ENCODE peak calls at places on chromosome X, in six cellular contexts. One of them, this sample, is unnamed.
A peak's percentile ranks its signal among the peaks of the same experiment; 100 is the strongest.

GRCh38 chrX:107146670-107147069 is 28.0 kb upstream of the RBM41 start:
- DNase-seq in endothelial cell of umbilical vein: no peak
- DNase-seq in esophagus squamous epithelium: no peak
- DNase-seq in Peyer's patch: no peak
- DNase-seq in naive thymus-derived CD4-positive, alpha-beta T cell: no peak
- DNase-seq in CD8-positive, alpha-beta memory T cell: no peak
- DNase-seq in this sample: no peak

GRCh38 chrX:136608295-136608933 is 39.5 kb upstream of the CD40LG start:
- DNase-seq in CD8-positive, alpha-beta memory T cell: peak; percentile 39
- DNase-seq in esophagus squamous epithelium: no peak
- DNase-seq in endothelial cell of umbilical vein: peak; percentile 2
- DNase-seq in naive thymus-derived CD4-positive, alpha-beta T cell: peak; percentile 60
- DNase-seq in Peyer's patch: peak; percentile 67
- DNase-seq in this sample: no peak

GRCh38 chrX:120759685-120760084 is 116.0 kb downstream of the CT47B1 start:
- DNase-seq in naive thymus-derived CD4-positive, alpha-beta T cell: no peak
- DNase-seq in endothelial cell of umbilical vein: no peak
- DNase-seq in Peyer's patch: no peak
- DNase-seq in esophagus squamous epithelium: no peak
- DNase-seq in CD8-positive, alpha-beta memory T cell: no peak
- DNase-seq in this sample: no peak

GRCh38 chrX:152637649-152638442 is at the start of gene GABRQ:
- DNase-seq in esophagus squamous epithelium: no peak
- DNase-seq in Peyer's patch: no peak
- DNase-seq in CD8-positive, alpha-beta memory T cell: no peak
- DNase-seq in endothelial cell of umbilical vein: peak; percentile 10
- DNase-seq in naive thymus-derived CD4-positive, alpha-beta T cell: no peak
- DNase-seq in this sample: no peak

GRCh38 chrX:101595739-101596419 is 21.9 kb downstream of the ARMCX6 start:
- DNase-seq in naive thymus-derived CD4-positive, alpha-beta T cell: peak; percentile 45
- DNase-seq in CD8-positive, alpha-beta memory T cell: peak; percentile 50
- DNase-seq in esophagus squamous epithelium: no peak
- DNase-seq in Peyer's patch: no peak
- DNase-seq in endothelial cell of umbilical vein: peak; percentile 75
- DNase-seq in this sample: no peak

GRCh38 chrX:140346711-140347110 is 158.2 kb downstream of the SOX3 start:
- DNase-seq in endothelial cell of umbilical vein: no peak
- DNase-seq in Peyer's patch: no peak
- DNase-seq in CD8-positive, alpha-beta memory T cell: no peak
- DNase-seq in esophagus squamous epithelium: no peak
- DNase-seq in naive thymus-derived CD4-positive, alpha-beta T cell: no peak
- DNase-seq in this sample: no peak

GRCh38 chrX:115968436-115969252 is 201.9 kb upstream of the AGTR2 start:
- DNase-seq in endothelial cell of umbilical vein: peak; percentile 1
- DNase-seq in esophagus squamous epithelium: no peak
- DNase-seq in naive thymus-derived CD4-positive, alpha-beta T cell: no peak
- DNase-seq in CD8-positive, alpha-beta memory T cell: no peak
- DNase-seq in Peyer's patch: no peak
- DNase-seq in this sample: peak; percentile 77

GRCh38 chrX:11965436-11965835 is 172.8 kb upstream of the FRMPD4 start:
- DNase-seq in naive thymus-derived CD4-positive, alpha-beta T cell: no peak
- DNase-seq in endothelial cell of umbilical vein: peak; percentile 1
- DNase-seq in Peyer's patch: no peak
- DNase-seq in CD8-positive, alpha-beta memory T cell: no peak
- DNase-seq in esophagus squamous epithelium: no peak
- DNase-seq in this sample: no peak

GRCh38 chrX:45769919-45770582 is 569.4 kb upstream of the DIPK2B start:
- DNase-seq in Peyer's patch: peak; percentile 86
- DNase-seq in CD8-positive, alpha-beta memory T cell: no peak
- DNase-seq in naive thymus-derived CD4-positive, alpha-beta T cell: peak; percentile 13
- DNase-seq in esophagus squamous epithelium: peak; percentile 2
- DNase-seq in endothelial cell of umbilical vein: peak; percentile 87
- DNase-seq in this sample: peak; percentile 88

GRCh38 chrX:77444075-77444474 is 3.1 kb upstream of the FGF16 start:
- DNase-seq in esophagus squamous epithelium: no peak
- DNase-seq in Peyer's patch: no peak
- DNase-seq in naive thymus-derived CD4-positive, alpha-beta T cell: no peak
- DNase-seq in CD8-positive, alpha-beta memory T cell: no peak
- DNase-seq in endothelial cell of umbilical vein: peak; percentile 65
- DNase-seq in this sample: no peak

GRCh38 chrX:77448170-77448569 is 981 bp downstream of the FGF16 start:
- DNase-seq in naive thymus-derived CD4-positive, alpha-beta T cell: no peak
- DNase-seq in endothelial cell of umbilical vein: no peak
- DNase-seq in Peyer's patch: no peak
- DNase-seq in CD8-positive, alpha-beta memory T cell: no peak
- DNase-seq in esophagus squamous epithelium: no peak
- DNase-seq in this sample: no peak

GRCh38 chrX:77447339-77448149 is at the start of gene FGF16:
- DNase-seq in Peyer's patch: no peak
- DNase-seq in naive thymus-derived CD4-positive, alpha-beta T cell: no peak
- DNase-seq in esophagus squamous epithelium: no peak
- DNase-seq in endothelial cell of umbilical vein: peak; percentile 33
- DNase-seq in CD8-positive, alpha-beta memory T cell: no peak
- DNase-seq in this sample: peak; percentile 73

GRCh38 chrX:77446029-77446585 is 1.1 kb upstream of the FGF16 start:
- DNase-seq in esophagus squamous epithelium: no peak
- DNase-seq in CD8-positive, alpha-beta memory T cell: no peak
- DNase-seq in Peyer's patch: no peak
- DNase-seq in endothelial cell of umbilical vein: peak; percentile 86
- DNase-seq in naive thymus-derived CD4-positive, alpha-beta T cell: no peak
- DNase-seq in this sample: no peak

DNA sequence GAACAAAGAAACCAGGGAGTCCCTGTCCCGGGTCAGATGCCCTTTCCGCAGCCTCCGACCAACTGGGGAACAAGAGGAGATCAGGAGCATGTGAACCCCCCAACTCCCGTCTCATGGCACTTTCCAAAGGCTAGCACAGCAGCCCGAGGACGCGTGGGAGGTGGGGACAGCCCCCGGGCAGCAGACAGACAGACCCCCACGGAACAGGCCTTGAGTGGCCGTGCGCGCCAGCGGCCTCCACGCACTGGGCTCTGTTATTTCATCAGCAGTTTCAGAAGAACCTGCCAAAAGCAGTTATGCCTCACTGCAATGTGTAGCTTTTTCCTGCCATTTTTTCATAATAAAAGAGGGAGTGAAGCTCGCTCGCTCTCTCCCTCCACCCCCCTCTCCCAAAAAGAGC is 349 bp upstream of the FGF16 start:
- DNase-seq in esophagus squamous epithelium: no peak
- DNase-seq in CD8-positive, alpha-beta memory T cell: no peak
- DNase-seq in endothelial cell of umbilical vein: peak; percentile 36
- DNase-seq in naive thymus-derived CD4-positive, alpha-beta T cell: no peak
- DNase-seq in Peyer's patch: no peak
- DNase-seq in this sample: peak; percentile 51
- H3K4me3 ChIP-seq in esophagus squamous epithelium: peak overlapping the region; percentile 53
- H3K4me3 ChIP-seq in CD8-positive, alpha-beta memory T cell: peak overlapping the region; percentile 12
- H3K4me3 ChIP-seq in endothelial cell of umbilical vein: peak overlapping the region; percentile 43
- H3K4me3 ChIP-seq in naive thymus-derived CD4-positive, alpha-beta T cell: peak overlapping the region; percentile 33
- H3K4me3 ChIP-seq in Peyer's patch: no peak overlapping the region
- H3K4me3 ChIP-seq in this sample: peak overlapping the region; percentile 13

GRCh38 chrX:2700405-2701320 is 9.6 kb downstream of the CD99 start:
- DNase-seq in esophagus squamous epithelium: no peak
- DNase-seq in CD8-positive, alpha-beta memory T cell: no peak
- DNase-seq in endothelial cell of umbilical vein: no peak
- DNase-seq in naive thymus-derived CD4-positive, alpha-beta T cell: no peak
- DNase-seq in Peyer's patch: no peak
- DNase-seq in this sample: no peak

GRCh38 chrX:2701600-2701999 is 10.5 kb downstream of the CD99 start:
- DNase-seq in Peyer's patch: no peak
- DNase-seq in CD8-positive, alpha-beta memory T cell: no peak
- DNase-seq in endothelial cell of umbilical vein: no peak
- DNase-seq in naive thymus-derived CD4-positive, alpha-beta T cell: no peak
- DNase-seq in esophagus squamous epithelium: no peak
- DNase-seq in this sample: no peak

GRCh38 chrX:2697741-2698294 is 6.7 kb downstream of the CD99 start:
- DNase-seq in esophagus squamous epithelium: no peak
- DNase-seq in Peyer's patch: no peak
- DNase-seq in naive thymus-derived CD4-positive, alpha-beta T cell: no peak
- DNase-seq in CD8-positive, alpha-beta memory T cell: no peak
- DNase-seq in endothelial cell of umbilical vein: peak; percentile 30
- DNase-seq in this sample: no peak

GRCh38 chrX:2698604-2699003 is 7.5 kb downstream of the CD99 start:
- DNase-seq in Peyer's patch: no peak
- DNase-seq in CD8-positive, alpha-beta memory T cell: no peak
- DNase-seq in naive thymus-derived CD4-positive, alpha-beta T cell: no peak
- DNase-seq in endothelial cell of umbilical vein: no peak
- DNase-seq in esophagus squamous epithelium: no peak
- DNase-seq in this sample: no peak

DNA sequence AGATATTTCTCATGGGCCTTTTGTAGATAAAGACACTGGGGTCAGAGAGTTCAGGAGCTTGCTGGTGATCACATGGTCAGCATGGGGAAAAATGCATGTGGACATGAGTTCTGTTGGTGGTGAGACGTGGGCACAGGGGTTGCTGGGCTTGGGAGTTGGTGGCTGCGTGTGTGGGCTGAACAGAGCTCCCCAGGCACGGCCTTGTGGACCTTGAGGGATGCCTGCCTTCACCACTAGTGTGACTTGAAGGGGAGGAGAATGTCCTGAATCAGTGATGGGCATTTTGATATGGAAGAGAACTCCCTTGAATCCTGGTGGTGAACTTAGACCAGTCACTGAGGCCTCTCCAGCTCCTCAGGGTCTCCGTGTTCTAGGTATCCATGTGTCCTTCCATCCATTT is 8.9 kb downstream of the CD99 start:
- DNase-seq in CD8-positive, alpha-beta memory T cell: no peak
- DNase-seq in esophagus squamous epithelium: no peak
- DNase-seq in Peyer's patch: no peak
- DNase-seq in endothelial cell of umbilical vein: no peak
- DNase-seq in naive thymus-derived CD4-positive, alpha-beta T cell: no peak
- DNase-seq in this sample: no peak
- H3K4me1 ChIP-seq in CD8-positive, alpha-beta memory T cell: peaks cover 99% of the 10 kb centered on the region
- H3K4me1 ChIP-seq in esophagus squamous epithelium: peaks cover 67% of the 10 kb centered on the region
- H3K4me1 ChIP-seq in Peyer's patch: peaks cover 31% of the 10 kb centered on the region
- H3K4me1 ChIP-seq in endothelial cell of umbilical vein: peaks cover 64% of the 10 kb centered on the region
- H3K4me1 ChIP-seq in naive thymus-derived CD4-positive, alpha-beta T cell: peaks cover 57% of the 10 kb centered on the region
- H3K4me1 ChIP-seq in this sample: peaks cover 4% of the 10 kb centered on the region

GRCh38 chrX:24151513-24151912 is 2.0 kb downstream of the ZFX start:
- DNase-seq in naive thymus-derived CD4-positive, alpha-beta T cell: no peak
- DNase-seq in endothelial cell of umbilical vein: no peak
- DNase-seq in CD8-positive, alpha-beta memory T cell: no peak
- DNase-seq in Peyer's patch: no peak
- DNase-seq in esophagus squamous epithelium: no peak
- DNase-seq in this sample: no peak
- H3K4me3 ChIP-seq in naive thymus-derived CD4-positive, alpha-beta T cell: peak overlapping the region; percentile 84
- H3K4me3 ChIP-seq in endothelial cell of umbilical vein: peak overlapping the region; percentile 90
- H3K4me3 ChIP-seq in CD8-positive, alpha-beta memory T cell: peak overlapping the region; percentile 77
- H3K4me3 ChIP-seq in Peyer's patch: peak overlapping the region; percentile 71
- H3K4me3 ChIP-seq in esophagus squamous epithelium: peak overlapping the region; percentile 88
- H3K4me3 ChIP-seq in this sample: no peak overlapping the region

GRCh38 chrX:153668423-153669173 is 5.0 kb downstream of the PNCK start:
- DNase-seq in endothelial cell of umbilical vein: no peak
- DNase-seq in CD8-positive, alpha-beta memory T cell: no peak
- DNase-seq in esophagus squamous epithelium: no peak
- DNase-seq in naive thymus-derived CD4-positive, alpha-beta T cell: no peak
- DNase-seq in Peyer's patch: peak; percentile 31
- DNase-seq in this sample: peak; percentile 53
- H3K4me1 ChIP-seq in endothelial cell of umbilical vein: no peaks in the 10 kb centered on the region
- H3K4me1 ChIP-seq in CD8-positive, alpha-beta memory T cell: no peaks in the 10 kb centered on the region
- H3K4me1 ChIP-seq in esophagus squamous epithelium: no peaks in the 10 kb centered on the region
- H3K4me1 ChIP-seq in naive thymus-derived CD4-positive, alpha-beta T cell: no peaks in the 10 kb centered on the region
- H3K4me1 ChIP-seq in Peyer's patch: no peaks in the 10 kb centered on the region
- H3K4me1 ChIP-seq in this sample: no peaks in the 10 kb centered on the region

GRCh38 chrX:103704863-103705262 is 5.8 kb upstream of the TMEM31 start:
- DNase-seq in naive thymus-derived CD4-positive, alpha-beta T cell: no peak
- DNase-seq in CD8-positive, alpha-beta memory T cell: no peak
- DNase-seq in endothelial cell of umbilical vein: no peak
- DNase-seq in Peyer's patch: no peak
- DNase-seq in esophagus squamous epithelium: no peak
- DNase-seq in this sample: no peak

GRCh38 chrX:103710609-103711008 is at the start of gene TMEM31:
- DNase-seq in naive thymus-derived CD4-positive, alpha-beta T cell: no peak
- DNase-seq in esophagus squamous epithelium: no peak
- DNase-seq in CD8-positive, alpha-beta memory T cell: no peak
- DNase-seq in endothelial cell of umbilical vein: no peak
- DNase-seq in Peyer's patch: no peak
- DNase-seq in this sample: no peak
- H3K4me3 ChIP-seq in naive thymus-derived CD4-positive, alpha-beta T cell: no peak within 1 kb of the TSS
- H3K4me3 ChIP-seq in esophagus squamous epithelium: no peak within 1 kb of the TSS
- H3K4me3 ChIP-seq in CD8-positive, alpha-beta memory T cell: no peak within 1 kb of the TSS
- H3K4me3 ChIP-seq in endothelial cell of umbilical vein: no peak within 1 kb of the TSS
- H3K4me3 ChIP-seq in Peyer's patch: no peak within 1 kb of the TSS
- H3K4me3 ChIP-seq in this sample: no peak within 1 kb of the TSS

GRCh38 chrX:4670606-4671005 is 957.2 kb upstream of the PRKX start:
- DNase-seq in Peyer's patch: no peak
- DNase-seq in CD8-positive, alpha-beta memory T cell: no peak
- DNase-seq in naive thymus-derived CD4-positive, alpha-beta T cell: no peak
- DNase-seq in esophagus squamous epithelium: no peak
- DNase-seq in endothelial cell of umbilical vein: no peak
- DNase-seq in this sample: no peak
- H3K4me1 ChIP-seq in Peyer's patch: no peaks in the 10 kb centered on the region
- H3K4me1 ChIP-seq in CD8-positive, alpha-beta memory T cell: no peaks in the 10 kb centered on the region
- H3K4me1 ChIP-seq in naive thymus-derived CD4-positive, alpha-beta T cell: no peaks in the 10 kb centered on the region
- H3K4me1 ChIP-seq in esophagus squamous epithelium: no peaks in the 10 kb centered on the region
- H3K4me1 ChIP-seq in endothelial cell of umbilical vein: no peaks in the 10 kb centered on the region
- H3K4me1 ChIP-seq in this sample: no peaks in the 10 kb centered on the region

DNA sequence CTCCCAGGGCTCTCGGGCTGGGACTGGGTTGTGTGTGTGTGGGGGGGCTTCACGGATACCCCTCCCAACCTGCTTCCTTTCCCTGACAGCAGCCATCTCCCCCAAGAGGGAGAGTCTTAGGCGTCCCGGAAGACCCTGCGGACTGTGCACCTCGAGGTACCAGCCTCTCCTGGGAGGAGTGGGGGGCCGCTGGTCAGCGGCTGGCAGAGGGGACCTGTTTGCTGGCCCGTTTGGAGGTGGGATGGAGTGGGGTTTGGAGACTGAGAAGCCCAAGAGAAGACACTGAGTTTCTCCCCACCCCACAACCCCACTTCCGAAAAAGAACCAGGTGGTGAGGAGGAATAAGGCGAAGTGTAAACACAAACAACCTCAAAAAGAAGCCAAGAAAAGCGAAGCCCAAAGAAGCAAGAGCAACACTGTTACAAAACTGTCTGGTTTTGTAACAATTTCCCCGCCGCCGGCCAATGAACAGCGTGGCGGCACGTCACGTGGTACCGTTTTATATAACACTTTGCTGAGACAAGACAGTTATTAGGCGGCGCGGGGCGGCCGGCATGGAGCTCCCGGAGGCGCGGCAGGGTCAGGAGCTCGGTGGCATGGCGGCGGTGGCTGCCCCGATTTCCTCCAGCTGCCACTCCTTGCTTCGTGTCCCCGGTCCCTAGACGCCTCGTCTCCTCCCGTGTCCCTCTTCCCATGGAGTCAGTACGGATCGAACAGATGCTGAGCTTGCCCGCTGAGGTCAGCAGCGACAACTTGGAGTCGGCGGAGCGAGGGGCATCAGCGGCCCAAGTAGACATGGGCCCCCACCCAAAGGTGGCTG is at the start of gene LONRF3:
- DNase-seq in CD8-positive, alpha-beta memory T cell: peak; percentile 57
- DNase-seq in endothelial cell of umbilical vein: peak; percentile 58
- DNase-seq in naive thymus-derived CD4-positive, alpha-beta T cell: peak; percentile 71
- DNase-seq in Peyer's patch: peak; percentile 91
- DNase-seq in esophagus squamous epithelium: no peak
- DNase-seq in this sample: peak; percentile 84
- H3K4me3 ChIP-seq in CD8-positive, alpha-beta memory T cell: peak within 1 kb of the TSS; percentile 50
- H3K4me3 ChIP-seq in endothelial cell of umbilical vein: peak within 1 kb of the TSS; percentile 91
- H3K4me3 ChIP-seq in naive thymus-derived CD4-positive, alpha-beta T cell: peak within 1 kb of the TSS; percentile 64
- H3K4me3 ChIP-seq in Peyer's patch: peak within 1 kb of the TSS; percentile 46
- H3K4me3 ChIP-seq in esophagus squamous epithelium: peak within 1 kb of the TSS; percentile 73
- H3K4me3 ChIP-seq in this sample: peak within 1 kb of the TSS; percentile 1

This sample was measured in aorta.